ENCODE peak calls at places on chromosomes 16 and 17, in seven cellular contexts. P is pancreas; A is CD8-positive, alpha-beta T cell; L is PC-9; H is fibroblast of lung; I is GM23338; M is HepG2. E is an unnamed sample. For H3K4me1, the result is how much of the 10 kb centered on the place peaks cover.

GRCh38 chr16:22977294-22977697 is 163.3 kb downstream of the HS3ST2 start:
- DNase-seq in I (peak), M (peak), A (no peak), P (no peak), H (no peak), L (no peak), E (no peak)

GRCh38 chr16:31198207-31198882 is 4.2 kb downstream of the PYCARD start:
- DNase-seq in L (no peak), A (no peak), P (no peak), I (no peak), M (no peak), H (no peak), E (no peak)

GRCh38 chr16:31472559-31473203 is 729 bp downstream of the TGFB1I1 start:
- DNase-seq in I (peak), L (peak), A (no peak), P (peak), M (peak), H (peak), E (peak)

GRCh38 chr16:87094246-87094865 is 222.8 kb downstream of the C16orf95 start:
- DNase-seq in L (no peak), H (no peak), M (no peak), P (no peak), I (no peak), A (no peak), E (no peak)

GRCh38 chr17:7852262-7852670 is 2.6 kb upstream of the TMEM88 start:
- DNase-seq in A (no peak), L (no peak), M (no peak), P (peak), I (no peak), H (no peak), E (peak)

GRCh38 chr17:70295329-70295728 is 126.0 kb downstream of the KCNJ2 start:
- DNase-seq in H (peak), P (no peak), I (no peak), M (no peak), A (no peak), L (no peak), E (no peak)

GRCh38 chr17:73371285-73371684 is 59.5 kb upstream of the CDC42EP4 start:
- DNase-seq in M (no peak), L (no peak), P (no peak), I (no peak), A (no peak), H (peak), E (no peak)

GRCh38 chr17:49224198-49224996 is 6.2 kb downstream of the PHOSPHO1 start:
- DNase-seq in A (no peak), P (peak), M (no peak), H (no peak), L (peak), I (peak), E (peak)

GRCh38 chr17:40325156-40326013 is 16.4 kb downstream of the RARA start:
- DNase-seq in M (no peak), H (no peak), A (no peak), P (no peak), L (no peak), I (no peak), E (peak)

GRCh38 chr17:69722518-69722917 is 308.0 kb downstream of the MAP2K6 start:
- DNase-seq in H (no peak), I (no peak), L (no peak), P (no peak), A (no peak), M (no peak), E (no peak)

GRCh38 chr16:27315333-27316037 is 1.7 kb downstream of the IL4R start:
- DNase-seq in I (peak), L (peak), M (peak), A (peak), H (peak), P (peak), E (peak)

GRCh38 chr16:35543486-35543885 is 2084.1 kb downstream of the TP53TG3F start:
- DNase-seq in P (no peak), H (no peak), A (no peak), L (no peak), I (no peak), M (no peak), E (no peak)

GRCh38 chr16:17331071-17331521 is 139.7 kb downstream of the XYLT1 start:
- DNase-seq in H (peak), I (no peak), P (no peak), A (no peak), M (no peak), L (no peak), E (no peak)

GRCh38 chr17:28954886-28955285 is 3.6 kb upstream of the PHF12 start:
- DNase-seq in P (no peak), L (no peak), H (no peak), A (no peak), M (no peak), I (no peak), E (no peak)

GRCh38 chr16:69112285-69113129 is 7.1 kb downstream of the HAS3 start:
- DNase-seq in I (peak), A (no peak), L (peak), H (peak), P (peak), M (peak), E (peak)

GRCh38 chr17:15463363-15463762 is 4.1 kb downstream of the CDRT4 start:
- DNase-seq in H (peak), P (peak), A (no peak), I (peak), M (peak), L (peak), E (no peak)

GRCh38 chr17:12659500-12659899 is 6.2 kb upstream of the MYOCD start:
- DNase-seq in I (no peak), A (no peak), P (no peak), H (peak), L (no peak), M (no peak), E (no peak)

GRCh38 chr17:79029327-79030009 is 5.5 kb downstream of the C1QTNF1 start:
- DNase-seq in M (no peak), P (no peak), L (no peak), I (no peak), A (no peak), H (no peak), E (no peak)

GRCh38 chr16:81315271-81316175 is 761 bp downstream of the GAN start:
- DNase-seq in P (peak), A (no peak), I (peak), H (peak), L (peak), M (peak), E (peak)

GRCh38 chr16:27444015-27444414 is 42.0 kb downstream of the IL21R start:
- DNase-seq in A (no peak), L (no peak), P (no peak), H (peak), I (no peak), M (no peak), E (no peak)

GRCh38 chr17:32523017-32523680 is 36.4 kb downstream of the CDK5R1 start:
- DNase-seq in A (no peak), M (no peak), L (no peak), I (peak), H (no peak), P (no peak), E (no peak)

GRCh38 chr17:72193395-72194106 is 72.7 kb downstream of the SOX9 start:
- DNase-seq in M (no peak), H (no peak), P (no peak), I (no peak), A (no peak), L (no peak), E (no peak)

GRCh38 chr17:31564883-31565297 is 173.4 kb downstream of the RAB11FIP4 start:
- DNase-seq in P (no peak), H (peak), L (peak), M (no peak), A (no peak), I (peak), E (no peak)

GRCh38 chr16:51161440-51162195 is 10.5 kb upstream of the SALL1 start:
- DNase-seq in L (no peak), I (no peak), H (peak), M (no peak), A (no peak), P (no peak), E (no peak)

GRCh38 chr17:28427372-28427771 is 21.4 kb upstream of the SLC46A1 start:
- DNase-seq in I (no peak), P (no peak), H (peak), A (no peak), L (no peak), M (no peak), E (no peak)

DNA sequence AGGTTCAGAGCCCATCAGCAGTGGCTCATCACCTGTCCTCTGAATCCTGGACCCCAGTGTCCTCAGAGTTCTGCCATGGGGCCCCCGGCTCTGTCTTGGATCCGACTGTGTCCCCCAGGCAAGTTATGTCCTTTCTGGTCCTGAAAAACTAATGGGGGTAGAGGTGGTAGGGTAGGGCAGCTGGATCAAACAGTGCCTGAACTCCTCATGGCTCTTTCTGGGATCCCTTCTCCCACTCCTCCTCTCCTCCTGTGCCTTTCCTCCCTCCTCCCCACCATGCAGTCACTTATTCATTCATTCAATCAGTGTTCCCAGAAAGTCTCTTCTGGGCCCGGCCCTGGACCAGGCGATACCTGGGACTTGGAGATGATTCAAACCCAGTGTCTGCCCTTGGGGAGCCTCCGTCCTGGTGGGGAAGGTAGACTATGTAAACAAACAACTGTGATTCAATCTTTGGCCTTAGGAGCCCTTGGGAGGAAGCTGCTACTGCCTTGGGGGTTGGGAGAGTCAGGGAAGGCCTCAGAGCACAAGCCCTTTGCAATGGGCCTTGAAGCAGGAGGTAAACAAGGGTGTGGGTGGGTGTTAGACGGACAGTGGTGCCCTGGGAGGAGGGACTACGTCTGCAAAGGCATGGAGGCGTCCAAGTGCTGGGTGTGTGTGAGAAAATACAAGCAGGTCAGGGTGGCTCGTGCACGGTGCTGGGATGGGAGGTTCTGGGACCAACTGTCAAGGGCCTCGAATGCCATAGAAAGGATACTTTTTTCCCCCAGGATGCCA is 6.4 kb upstream of the FAM83G start:
- DNase-seq in P (no peak), A (no peak), L (peak), M (peak), I (no peak), H (no peak), E (peak)
- H3K4me1 ChIP-seq in P (under half), A (under half), L (under half), M (half or more), I (under half), H (under half), E (under half)

GRCh38 chr17:65455972-65456343 is 105.5 kb downstream of the AXIN2 start:
- DNase-seq in L (no peak), P (no peak), M (peak), I (peak), A (no peak), H (peak), E (no peak)
- TF ChIP-seq CTCF in L (peak), P (no peak), M (peak), I (peak), A (no peak), H (peak), E (peak)

GRCh38 chr16:85310868-85311585 is 198.8 kb upstream of the CIBAR2 start:
- DNase-seq in I (peak), M (no peak), A (no peak), H (no peak), L (no peak), P (no peak), E (no peak)

GRCh38 chr16:85309656-85310587 is 197.7 kb upstream of the CIBAR2 start:
- DNase-seq in L (no peak), I (peak), H (no peak), M (peak), A (no peak), P (no peak), E (no peak)

GRCh38 chr16:85307552-85308364 is 195.5 kb upstream of the CIBAR2 start:
- DNase-seq in M (peak), I (no peak), H (no peak), P (no peak), A (no peak), L (no peak), E (no peak)

GRCh38 chr16:85306793-85307551 is 194.7 kb upstream of the CIBAR2 start:
- DNase-seq in I (no peak), M (no peak), P (no peak), L (no peak), H (no peak), A (no peak), E (no peak)

DNA sequence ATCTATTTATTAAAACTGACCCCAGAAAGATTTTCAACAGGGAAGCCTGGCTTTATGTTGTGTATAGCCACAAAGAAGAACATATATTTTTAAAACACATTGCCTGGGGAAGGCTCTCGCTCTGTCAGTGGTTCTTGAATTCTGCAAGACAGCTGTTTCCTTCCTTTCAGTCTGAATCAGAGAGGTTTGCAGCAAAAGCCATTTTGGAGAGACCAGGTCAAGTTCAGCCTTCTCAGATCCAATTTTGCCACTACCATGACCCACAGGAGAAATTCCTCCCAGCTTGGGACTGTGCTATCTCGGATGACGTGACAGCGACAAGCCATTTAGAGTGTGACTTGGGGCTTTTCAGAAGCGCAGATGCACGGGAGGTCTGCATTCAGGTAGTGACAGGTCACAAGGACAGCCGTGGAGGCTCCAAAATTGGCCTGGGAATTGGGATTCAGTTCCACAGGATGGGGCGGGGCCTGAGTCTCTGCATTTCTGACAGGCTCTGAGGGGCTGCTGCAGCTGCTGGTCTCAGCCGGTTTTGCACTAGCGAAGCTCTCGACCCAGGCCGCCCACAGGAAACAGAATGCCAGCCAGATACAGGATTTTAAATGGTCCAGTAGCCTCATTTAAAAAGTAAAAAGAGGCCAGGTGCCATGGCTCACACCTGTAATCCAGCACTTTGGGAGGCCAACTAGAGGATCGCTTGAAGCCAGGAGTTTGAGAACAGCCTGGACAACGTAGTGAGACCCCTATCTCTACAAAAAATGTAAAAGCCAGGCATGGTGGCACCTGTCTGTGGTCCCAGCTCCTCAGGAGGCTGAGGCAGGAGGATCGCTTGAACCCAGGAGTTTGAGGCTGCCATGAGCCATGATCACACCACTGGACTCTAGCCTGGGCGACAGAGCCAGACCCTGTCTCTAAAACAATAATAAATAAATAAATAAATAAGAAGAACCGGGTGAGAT is 196.6 kb upstream of the CIBAR2 start:
- DNase-seq in M (no peak), P (no peak), I (no peak), H (no peak), A (no peak), L (no peak), E (no peak)
- H3K4me1 ChIP-seq in M (half or more), P (under half), I (under half), H (under half), A (half or more), L (under half), E (under half)

GRCh38 chr16:75256059-75256870 is 4.8 kb upstream of the BCAR1 start:
- DNase-seq in P (peak), A (no peak), I (peak), L (no peak), M (peak), H (no peak), E (peak)
- TF ChIP-seq CTCF in P (no peak), A (no peak), I (peak), L (no peak), M (peak), H (no peak), E (no peak)

DNA sequence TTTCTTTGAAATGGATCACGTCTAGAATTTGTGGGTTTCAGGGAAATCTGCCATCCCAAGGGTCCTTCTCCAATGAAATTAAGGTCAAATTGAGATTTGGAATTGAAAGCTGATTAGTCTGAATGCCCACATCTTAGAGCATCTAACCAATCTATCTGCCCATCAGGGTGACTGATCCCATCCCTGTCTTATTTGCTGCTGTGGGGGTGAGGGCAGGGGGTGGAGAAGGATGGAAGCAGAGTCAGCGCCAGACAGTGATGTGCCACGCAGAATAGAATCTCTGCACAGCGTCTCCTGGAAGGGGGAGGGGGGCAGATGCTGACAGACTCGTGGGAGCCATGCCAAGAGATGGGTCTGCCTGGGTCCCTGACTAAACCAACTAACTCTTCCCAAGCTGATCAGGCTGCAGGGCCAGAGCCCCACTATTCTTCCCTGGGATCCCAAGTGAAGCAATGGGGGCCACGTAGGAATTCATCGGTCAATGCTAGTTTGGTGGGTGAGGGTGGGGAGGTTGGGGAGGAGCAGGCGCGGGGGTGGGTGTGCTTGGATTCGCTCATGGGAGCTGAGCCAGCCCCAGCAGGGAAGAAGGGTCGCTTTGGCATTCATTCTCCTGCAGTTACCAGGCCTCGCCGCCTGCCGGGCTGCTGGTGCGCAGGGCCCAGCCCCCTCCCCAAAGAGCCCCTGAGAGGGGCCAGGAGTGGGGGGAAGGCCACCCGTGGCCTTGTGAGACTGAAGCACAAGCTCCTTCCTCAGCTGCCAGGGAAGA is 32.2 kb downstream of the CDK5RAP3 start:
- DNase-seq in I (peak), H (no peak), P (no peak), L (no peak), A (no peak), M (no peak), E (no peak)
- H3K4me1 ChIP-seq in I (under half), H (under half), P (under half), L (under half), A (under half), M (under half), E (under half)

GRCh38 chr17:42275527-42276358 is 448 bp downstream of the STAT5B start:
- DNase-seq in A (no peak), P (no peak), H (peak), M (no peak), L (no peak), I (peak), E (no peak)

GRCh38 chr17:42274812-42275526 is 1.2 kb downstream of the STAT5B start:
- DNase-seq in L (no peak), I (no peak), P (no peak), H (no peak), A (no peak), M (no peak), E (no peak)

GRCh38 chr17:42272576-42272975 is 3.6 kb downstream of the STAT5B start:
- DNase-seq in A (no peak), H (no peak), I (no peak), P (no peak), M (no peak), L (no peak), E (no peak)

GRCh38 chr17:42273474-42274272 is 2.5 kb downstream of the STAT5B start:
- DNase-seq in I (no peak), M (no peak), H (no peak), P (no peak), L (no peak), A (no peak), E (no peak)

DNA sequence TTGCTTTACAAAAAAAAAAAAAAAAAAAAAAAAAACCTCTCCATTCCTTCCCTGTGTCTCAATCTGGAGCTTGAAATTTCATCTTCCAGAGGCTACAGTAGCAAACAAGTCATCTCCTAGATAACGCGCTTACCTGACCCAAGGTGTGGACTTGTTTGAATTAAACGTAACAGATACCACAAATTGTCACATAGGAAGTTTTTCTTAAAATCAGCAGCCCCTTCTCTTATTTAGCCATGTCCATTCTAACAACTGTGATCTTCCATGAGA is 2.0 kb downstream of the STAT5B start:
- DNase-seq in A (no peak), H (no peak), M (no peak), L (no peak), I (no peak), P (no peak), E (no peak)
- TF ChIP-seq CTCF in A (no peak), H (no peak), M (no peak), L (no peak), I (no peak), P (no peak), E (no peak)

GRCh38 chr17:58378895-58379824 is 27.2 kb upstream of the SUPT4H1 start:
- DNase-seq in M (no peak), A (no peak), L (no peak), P (no peak), I (no peak), H (no peak), E (no peak)
- H3K4me1 ChIP-seq in M (half or more), A (under half), L (under half), P (under half), I (under half), H (under half), E (under half)

GRCh38 chr17:45051060-45051719 is at the start of gene DCAKD:
- DNase-seq in A (peak), M (peak), P (peak), L (peak), H (peak), I (peak), E (peak)
- TF ChIP-seq CTCF in A (no peak), M (no peak), P (no peak), L (no peak), H (no peak), I (no peak), E (peak)

E was measured in kidney.